ENCODE peak calls at places on chromosomes 12 and 14, in four cellular contexts. W is non-pigmented ciliary epithelial cell, R is HCEC 1CT, E is T-cell. Q is an unnamed sample.

GRCh38 chr12:69906411-69907216 is 81.6 kb downstream of the MYRFL start:
- DNase-seq in W (no peak), R (no peak), E (no peak), Q (no peak)

GRCh38 chr14:65469903-65470302 is 57.4 kb downstream of the FUT8 start:
- DNase-seq in W (no peak), R (no peak), E (no peak), Q (no peak)

GRCh38 chr14:39673141-39674133 is 241.2 kb upstream of the FBXO33 start:
- DNase-seq in W (peak), R (no peak), E (no peak), Q (no peak)

GRCh38 chr12:94767971-94768370 is 117.6 kb upstream of the TMCC3 start:
- DNase-seq in W (no peak), R (no peak), E (no peak), Q (no peak)

GRCh38 chr12:90741611-90742010 is 213.4 kb downstream of the CCER1 start:
- DNase-seq in W (no peak), R (no peak), E (no peak), Q (peak)

GRCh38 chr14:81313775-81314429 is 86.2 kb downstream of the STON2 start:
- DNase-seq in W (no peak), R (peak), E (no peak), Q (peak)

GRCh38 chr12:110641512-110641911 is 27.6 kb downstream of the TCTN1 start:
- DNase-seq in W (peak), R (no peak), E (no peak), Q (peak)

GRCh38 chr12:82124711-82125110 is 233.5 kb downstream of the CCDC59 start:
- DNase-seq in W (peak), R (peak), E (no peak), Q (peak)

GRCh38 chr14:52069617-52070431 is 965 bp upstream of the NID2 start:
- DNase-seq in W (no peak), R (peak), E (no peak), Q (peak)

GRCh38 chr12:120928864-120929652 is 24.9 kb upstream of the SPPL3 start:
- DNase-seq in W (no peak), R (no peak), E (no peak), Q (no peak)

GRCh38 chr12:14849664-14850063 is 6.3 kb upstream of the ART4 start:
- DNase-seq in W (no peak), R (no peak), E (no peak), Q (no peak)

GRCh38 chr12:25813843-25814242 is 144.6 kb upstream of the RASSF8 start:
- DNase-seq in W (no peak), R (no peak), E (no peak), Q (no peak)

GRCh38 chr12:8127138-8127537 is 3.7 kb downstream of the CLEC4A start:
- DNase-seq in W (no peak), R (no peak), E (peak), Q (no peak)

GRCh38 chr14:50677527-50678063 is 9.5 kb upstream of the SAV1 start:
- DNase-seq in W (no peak), R (peak), E (no peak), Q (peak)

GRCh38 chr12:102993537-102993936 is 36.1 kb downstream of the ASCL1 start:
- DNase-seq in W (no peak), R (no peak), E (no peak), Q (no peak)

GRCh38 chr14:100826371-100827139 is 637 bp downstream of the MEG3 start:
- DNase-seq in W (no peak), R (no peak), E (no peak), Q (peak)

GRCh38 chr12:101455685-101456084 is 19.5 kb upstream of the SPIC start:
- DNase-seq in W (no peak), R (no peak), E (peak), Q (no peak)

GRCh38 chr14:23379331-23380196 is 2.7 kb downstream of the CMTM5 start:
- DNase-seq in W (no peak), R (peak), E (peak), Q (peak)

GRCh38 chr14:73607241-73607640 is 5.1 kb upstream of the ACOT6 start:
- DNase-seq in W (no peak), R (no peak), E (no peak), Q (no peak)

GRCh38 chr14:75549169-75549568 is 26.9 kb downstream of the BATF start:
- DNase-seq in W (no peak), R (no peak), E (no peak), Q (no peak)

GRCh38 chr14:68666899-68667298 is 126.0 kb downstream of the ZFP36L1 start:
- DNase-seq in W (no peak), R (no peak), E (no peak), Q (no peak)

GRCh38 chr12:74780458-74781241 is 243.0 kb downstream of the ATXN7L3B start:
- DNase-seq in W (peak), R (peak), E (no peak), Q (peak)

GRCh38 chr12:109102491-109102890 is 5.1 kb downstream of the UNG start:
- DNase-seq in W (no peak), R (no peak), E (no peak), Q (no peak)

GRCh38 chr14:93065272-93065730 is 50.4 kb downstream of the ITPK1 start:
- DNase-seq in W (no peak), R (no peak), E (no peak), Q (no peak)

GRCh38 chr12:74892057-74892633 is 317.5 kb downstream of the KCNC2 start:
- DNase-seq in W (no peak), R (no peak), E (no peak), Q (no peak)

GRCh38 chr12:77914089-77914488 is 83.4 kb downstream of the NAV3 start:
- DNase-seq in W (no peak), R (no peak), E (no peak), Q (peak)

GRCh38 chr12:70443274-70443673 is 77.2 kb downstream of the KCNMB4 start:
- DNase-seq in W (no peak), R (peak), E (no peak), Q (peak)

GRCh38 chr12:126567016-126567415 is 1501.8 kb downstream of the AACS start:
- DNase-seq in W (no peak), R (no peak), E (no peak), Q (no peak)

GRCh38 chr14:84927096-84927910 is 602.6 kb upstream of the FLRT2 start:
- DNase-seq in W (peak), R (no peak), E (no peak), Q (peak)

GRCh38 chr12:53860426-53861223 is 78.0 kb upstream of the HOXC13 start:
- DNase-seq in W (no peak), R (no peak), E (no peak), Q (no peak)

GRCh38 chr12:1930816-1931597 is 12.6 kb upstream of the CACNA2D4 start:
- DNase-seq in W (no peak), R (no peak), E (no peak), Q (no peak)

GRCh38 chr14:99902925-99903324 is 109.7 kb downstream of the EML1 start:
- DNase-seq in W (no peak), R (no peak), E (no peak), Q (no peak)

GRCh38 chr12:89280833-89281533 is 71.3 kb downstream of the DUSP6 start:
- DNase-seq in W (no peak), R (no peak), E (no peak), Q (peak)

GRCh38 chr12:53327435-53328042 is 6.1 kb upstream of the AAAS start:
- DNase-seq in W (no peak), R (peak), E (no peak), Q (peak)

GRCh38 chr14:99520571-99521081 is 39.4 kb downstream of the CCNK start:
- DNase-seq in W (no peak), R (no peak), E (no peak), Q (no peak)

GRCh38 chr12:42990387-42990786 is 400.8 kb upstream of the PRICKLE1 start:
- DNase-seq in W (no peak), R (no peak), E (no peak), Q (no peak)

GRCh38 chr14:76034566-76034965 is 49.0 kb downstream of the IFT43 start:
- DNase-seq in W (no peak), R (no peak), E (no peak), Q (no peak)

Q was measured in LHCN-M2.